ENCODE peak calls at places on chromosomes 12 and 14, in seven cellular contexts. Y is GM12864, C is right atrium auricular region, F is astrocyte of the spinal cord, T is GM12878, J is adrenal gland, M is ovary. P is an unnamed sample.

GRCh38 chr12:80513211-80513610 is 69.2 kb downstream of the PTPRQ start:
- DNase-seq in Y (no peak), C (no peak), F (no peak), T (no peak), J (no peak), M (no peak), P (no peak)

GRCh38 chr14:61260939-61261776 is 20.0 kb downstream of the TMEM30B start:
- DNase-seq in Y (no peak), C (no peak), F (peak; percentile 85), T (no peak), J (no peak), M (no peak), P (no peak)

GRCh38 chr12:68175566-68176033 is 16.1 kb upstream of the IFNG start:
- DNase-seq in Y (peak; percentile 43), C (no peak), F (no peak), T (peak; percentile 63), J (no peak), M (no peak), P (no peak)

GRCh38 chr12:9971158-9971557 is at the start of gene CLEC12A:
- DNase-seq in Y (no peak), C (no peak), F (no peak), T (no peak), J (no peak), M (no peak), P (no peak)

GRCh38 chr12:112862570-112863137 is 44.1 kb upstream of the OAS1 start:
- DNase-seq in Y (no peak), C (no peak), F (no peak), T (no peak), J (no peak), M (no peak), P (no peak)

GRCh38 chr14:94624537-94625352 is 12.6 kb downstream of the SERPINA3 start:
- DNase-seq in Y (no peak), C (no peak), F (no peak), T (no peak), J (no peak), M (no peak), P (no peak)

GRCh38 chr12:115166698-115167315 is 482.8 kb upstream of the TBX3 start:
- DNase-seq in Y (no peak), C (no peak), F (peak; percentile 43), T (no peak), J (no peak), M (no peak), P (no peak)

GRCh38 chr14:61077946-61078738 is 97.1 kb downstream of the SLC38A6 start:
- DNase-seq in Y (no peak), C (no peak), F (peak; percentile 28), T (no peak), J (no peak), M (no peak), P (no peak)

GRCh38 chr14:99644723-99645544 is at the start of gene HHIPL1:
- DNase-seq in Y (no peak), C (no peak), F (no peak), T (no peak), J (no peak), M (no peak), P (peak; percentile 81)

GRCh38 chr14:23299558-23299957 is 3.1 kb downstream of the PPP1R3E start:
- DNase-seq in Y (no peak), C (peak; percentile 57), F (peak; percentile 53), T (no peak), J (peak; percentile 67), M (no peak), P (no peak)

GRCh38 chr12:126891789-126892188 is 1375.2 kb upstream of the TMEM132C start:
- DNase-seq in Y (no peak), C (no peak), F (no peak), T (no peak), J (no peak), M (no peak), P (no peak)

GRCh38 chr12:30010071-30011052 is 226.6 kb upstream of the TMTC1 start:
- DNase-seq in Y (no peak), C (no peak), F (peak; percentile 50), T (no peak), J (no peak), M (no peak), P (no peak)

GRCh38 chr12:57488397-57489156 is 709 bp downstream of the MARS1 start:
- DNase-seq in Y (no peak), C (no peak), F (no peak), T (no peak), J (no peak), M (no peak), P (no peak)

GRCh38 chr12:101924647-101925046 is 47.3 kb downstream of the DRAM1 start:
- DNase-seq in Y (no peak), C (no peak), F (no peak), T (no peak), J (no peak), M (peak; percentile 63), P (no peak)

GRCh38 chr12:49885663-49886461 is 17.8 kb downstream of the FAIM2 start:
- DNase-seq in Y (no peak), C (no peak), F (no peak), T (no peak), J (no peak), M (no peak), P (no peak)

GRCh38 chr12:92275443-92276154 is 130.0 kb upstream of the BTG1 start:
- DNase-seq in Y (no peak), C (no peak), F (no peak), T (no peak), J (no peak), M (no peak), P (no peak)

GRCh38 chr14:80428171-80428570 is 216.9 kb upstream of the DIO2 start:
- DNase-seq in Y (no peak), C (no peak), F (peak; percentile 12), T (no peak), J (no peak), M (no peak), P (no peak)

GRCh38 chr14:91311284-91311662 is 66.8 kb upstream of the GPR68 start:
- DNase-seq in Y (no peak), C (no peak), F (no peak), T (no peak), J (no peak), M (no peak), P (no peak)

GRCh38 chr12:115771065-115771464 is 506.4 kb downstream of the MED13L start:
- DNase-seq in Y (no peak), C (no peak), F (no peak), T (no peak), J (no peak), M (no peak), P (no peak)

DNA sequence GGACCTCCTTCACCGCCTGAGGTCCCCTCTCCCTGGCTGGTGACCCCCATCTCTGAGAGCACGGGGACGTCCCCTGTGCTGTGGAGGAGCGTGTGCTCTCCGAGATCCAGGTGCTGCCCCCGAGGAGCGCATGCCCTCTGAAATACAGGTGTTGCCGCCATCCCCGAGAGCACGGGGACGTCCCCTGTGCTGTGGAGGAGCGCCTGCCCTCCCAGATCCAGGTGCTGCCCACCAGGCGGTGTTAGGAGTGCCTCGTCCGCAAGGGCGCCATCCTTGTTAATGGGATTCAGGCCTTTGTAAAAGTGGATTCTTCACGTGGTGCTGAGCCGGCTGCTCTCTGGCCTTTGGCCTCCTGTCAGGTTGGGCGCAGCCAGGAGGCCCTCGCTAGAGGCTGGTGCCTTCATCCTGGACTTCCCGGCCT is 10.1 kb downstream of the NOC4L start:
- DNase-seq in Y (no peak), C (no peak), F (no peak), T (no peak), J (no peak), M (no peak), P (no peak)
- H3K4me3 ChIP-seq in Y (no peak overlapping the region), C (no peak overlapping the region), F (no peak overlapping the region), T (no peak overlapping the region), J (no peak overlapping the region), M (no peak overlapping the region), P (no peak overlapping the region)

GRCh38 chr12:95545303-95545702 is 6.0 kb downstream of the USP44 start:
- DNase-seq in Y (no peak), C (no peak), F (no peak), T (no peak), J (no peak), M (no peak), P (no peak)
- H3K4me3 ChIP-seq in Y (no peak overlapping the region), C (no peak overlapping the region), F (no peak overlapping the region), T (no peak overlapping the region), J (no peak overlapping the region), M (no peak overlapping the region), P (no peak overlapping the region)

DNA sequence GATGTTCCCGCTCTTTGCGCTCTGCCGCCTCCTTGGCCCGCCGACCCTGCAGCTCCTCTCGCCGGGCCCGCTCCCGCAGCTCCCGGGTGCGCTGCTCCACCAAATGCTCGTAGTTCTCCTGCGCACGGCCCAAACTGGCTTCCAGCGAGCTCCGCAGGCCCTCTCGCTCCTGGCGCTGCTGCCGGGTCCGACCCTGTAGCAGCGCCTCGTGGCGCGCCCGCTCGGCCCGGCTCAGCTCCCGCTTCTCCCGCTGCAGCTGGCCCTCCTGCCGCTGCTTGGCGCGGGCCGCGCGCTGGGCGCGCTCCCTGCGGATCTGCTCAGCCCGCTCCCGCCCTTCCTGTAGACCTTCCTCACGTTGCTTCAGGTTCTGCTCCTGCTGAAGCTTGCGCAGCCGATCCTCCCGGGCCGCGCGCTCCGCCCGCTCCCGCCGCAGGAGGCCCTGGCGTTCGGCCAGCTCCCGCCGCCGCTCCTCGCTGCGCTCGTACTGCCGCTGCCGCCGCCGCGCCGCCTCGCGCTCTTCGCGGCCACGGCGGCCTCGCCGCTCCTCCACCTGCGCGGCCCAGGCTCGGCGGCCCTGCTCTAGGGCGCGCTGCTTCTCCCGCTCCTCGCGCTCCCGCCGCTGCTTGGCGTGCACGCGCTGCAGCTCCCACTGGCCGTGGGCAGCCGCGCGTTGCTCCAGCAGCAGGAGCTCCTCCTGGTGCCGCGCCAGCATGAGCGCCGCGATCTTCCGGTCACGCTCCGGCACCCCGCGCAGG is 2.6 kb downstream of the CCDC177 start:
- DNase-seq in Y (no peak), C (no peak), F (no peak), T (no peak), J (peak; percentile 61), M (peak; percentile 30), P (peak; percentile 65)
- H3K4me3 ChIP-seq in Y (no peak overlapping the region), C (peak overlapping the region; percentile 15), F (no peak overlapping the region), T (no peak overlapping the region), J (no peak overlapping the region), M (peak overlapping the region; percentile 33), P (peak overlapping the region; percentile 40)

GRCh38 chr12:45730842-45731336 is 1.4 kb downstream of the ARID2 start:
- DNase-seq in Y (no peak), C (no peak), F (peak; percentile 63), T (no peak), J (no peak), M (peak; percentile 26), P (no peak)

GRCh38 chr12:45731376-45731775 is 1.9 kb downstream of the ARID2 start:
- DNase-seq in Y (no peak), C (no peak), F (no peak), T (no peak), J (no peak), M (no peak), P (no peak)

GRCh38 chr12:45730116-45730841 is 773 bp downstream of the ARID2 start:
- DNase-seq in Y (no peak), C (no peak), F (peak; percentile 66), T (no peak), J (peak; percentile 77), M (peak; percentile 53), P (peak; percentile 77)

GRCh38 chr12:45732250-45732649 is 2.7 kb downstream of the ARID2 start:
- DNase-seq in Y (no peak), C (no peak), F (peak; percentile 23), T (no peak), J (no peak), M (no peak), P (no peak)

DNA sequence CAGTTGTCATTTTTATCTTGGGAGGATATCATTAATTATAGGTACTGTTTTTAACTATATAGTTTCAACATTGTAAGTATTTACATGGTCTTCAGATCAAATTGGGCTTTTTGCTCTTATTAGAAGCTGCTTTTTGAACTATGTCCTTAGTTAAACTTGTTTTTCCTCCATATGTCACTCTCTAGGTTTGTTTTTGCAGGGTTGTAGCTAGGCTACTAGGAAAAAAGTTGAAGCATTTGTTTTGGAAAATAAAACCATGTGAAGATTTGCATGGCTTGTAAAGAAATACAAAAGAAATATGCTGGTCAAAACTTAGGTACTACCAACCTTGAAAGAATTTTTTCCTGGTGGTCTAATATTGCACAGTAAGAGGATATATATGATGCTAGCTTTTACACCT is 3.4 kb downstream of the ARID2 start:
- DNase-seq in Y (no peak), C (no peak), F (peak; percentile 16), T (no peak), J (no peak), M (no peak), P (no peak)
- H3K4me3 ChIP-seq in Y (no peak overlapping the region), C (no peak overlapping the region), F (no peak overlapping the region), T (peak overlapping the region; percentile 39), J (no peak overlapping the region), M (no peak overlapping the region), P (no peak overlapping the region)